ENCODE peak calls at places on chromosomes 11 and 22, in five cellular contexts. X is testis, Z is neural progenitor cell, S is amniotic epithelial cell, K is NCI-H69. E is an unnamed sample.

GRCh38 chr22:22955276-22955798 is 67.7 kb downstream of the IGLL5 start:
- DNase-seq in S (no peak), K (no peak), X (no peak), Z (no peak), E (no peak)

GRCh38 chr11:131749100-131749499 is 378.7 kb downstream of the NTM start:
- DNase-seq in K (no peak), Z (no peak), S (peak), X (no peak), E (no peak)

GRCh38 chr11:125429807-125430678 is 66.0 kb downstream of the FEZ1 start:
- DNase-seq in Z (no peak), K (no peak), S (no peak), X (no peak), E (no peak)

GRCh38 chr11:47964546-47964945 is 15.8 kb upstream of the PTPRJ start:
- DNase-seq in S (no peak), X (no peak), Z (no peak), K (no peak), E (no peak)

GRCh38 chr11:93895106-93895862 is 44.9 kb upstream of the VSTM5 start:
- DNase-seq in X (peak), K (peak), S (peak), Z (peak), E (peak)

GRCh38 chr11:119584193-119585037 is 144.6 kb downstream of the NECTIN1 start:
- DNase-seq in X (peak), K (peak), S (peak), Z (peak), E (peak)

GRCh38 chr22:17370036-17370765 is 941 bp downstream of the CECR2 start:
- DNase-seq in K (peak), X (peak), S (no peak), Z (peak), E (peak)

GRCh38 chr11:61923166-61924015 is 6.0 kb upstream of the RAB3IL1 start:
- DNase-seq in X (peak), Z (peak), K (peak), S (peak), E (peak)

GRCh38 chr11:9748361-9748970 is 84.6 kb downstream of the SWAP70 start:
- DNase-seq in Z (peak), S (peak), K (peak), X (peak), E (peak)

GRCh38 chr11:94602430-94603372 is 35.5 kb downstream of the PIWIL4 start:
- DNase-seq in S (peak), K (no peak), Z (no peak), X (peak), E (no peak)

GRCh38 chr22:36577019-36577418 is 48.1 kb upstream of the EIF3D start:
- DNase-seq in X (no peak), K (no peak), S (peak), Z (no peak), E (no peak)

GRCh38 chr11:12411395-12411794 is 34.0 kb downstream of the PARVA start:
- DNase-seq in X (no peak), Z (no peak), S (no peak), K (no peak), E (no peak)

GRCh38 chr11:86818466-86819282 is 18.3 kb downstream of the PRSS23 start:
- DNase-seq in X (no peak), K (peak), Z (peak), S (peak), E (peak)

GRCh38 chr11:105109855-105110750 is 29.5 kb downstream of the CARD18 start:
- DNase-seq in X (no peak), Z (no peak), K (no peak), S (peak), E (no peak)

GRCh38 chr11:59822989-59823566 is 12.5 kb upstream of the MRPL16 start:
- DNase-seq in Z (peak), S (peak), K (peak), X (peak), E (peak)

GRCh38 chr11:125429174-125429707 is 66.8 kb downstream of the FEZ1 start:
- DNase-seq in Z (peak), X (peak), S (peak), K (peak), E (peak)

GRCh38 chr22:32661296-32661695 is 140.2 kb upstream of the TIMP3 start:
- DNase-seq in Z (no peak), K (no peak), X (no peak), S (peak), E (no peak)

GRCh38 chr22:46477967-46478635 is 59.3 kb downstream of the CELSR1 start:
- DNase-seq in S (no peak), X (no peak), K (no peak), Z (no peak), E (no peak)

GRCh38 chr11:12042215-12042676 is 33.8 kb upstream of the DKK3 start:
- DNase-seq in X (no peak), Z (no peak), K (no peak), S (peak), E (no peak)

GRCh38 chr11:8788616-8789015 is 106.0 kb downstream of the RPL27A start:
- DNase-seq in K (no peak), S (no peak), Z (no peak), X (no peak), E (no peak)

GRCh38 chr11:92480519-92480918 is 255.9 kb downstream of the FAT3 start:
- DNase-seq in S (no peak), K (no peak), X (no peak), Z (no peak), E (no peak)